ENCODE peak calls at places on chromosome 4, in seven cellular contexts. G is activated CD8-positive, alpha-beta memory T cell treated with anti-CD3 and anti-CD28 coated beads for 48 hours; O is HT1080; S is activated naive CD4-positive, alpha-beta T cell treated with anti-CD3 and anti-CD28 coated beads, Interleukin-2, amount 50 U/mL, for 72 hours; R is AG08396; J is lower lobe of right lung; H is pancreas. A is an unnamed sample.

GRCh38 chr4:176274441-176274840 is 5.4 kb upstream of the ASB5 start:
- DNase-seq in S (no peak), R (peak), H (no peak), G (no peak), J (no peak), O (peak), A (no peak)

GRCh38 chr4:136599890-136600289 is 932.4 kb downstream of the PCDH18 start:
- DNase-seq in H (no peak), J (no peak), G (no peak), R (no peak), O (peak), S (no peak), A (no peak)

GRCh38 chr4:156764145-156764544 is 207.5 kb downstream of the PDGFC start:
- DNase-seq in J (no peak), G (no peak), H (no peak), R (no peak), S (no peak), O (no peak), A (no peak)

GRCh38 chr4:176791591-176792347 is 953 bp downstream of the VEGFC start:
- DNase-seq in R (peak), J (peak), G (no peak), O (peak), H (no peak), S (no peak), A (no peak)

GRCh38 chr4:10461091-10461849 is 4.0 kb upstream of the ZNF518B start:
- DNase-seq in R (peak), H (no peak), O (peak), S (peak), G (peak), J (peak), A (peak)

GRCh38 chr4:113243312-113243711 is 193.9 kb downstream of the ANK2 start:
- DNase-seq in S (no peak), H (no peak), R (no peak), G (no peak), J (no peak), O (no peak), A (no peak)

GRCh38 chr4:29581469-29581868 is 1138.7 kb upstream of the PCDH7 start:
- DNase-seq in S (no peak), J (no peak), O (peak), H (no peak), G (no peak), R (no peak), A (no peak)

GRCh38 chr4:88759039-88759631 is 61.5 kb upstream of the NAP1L5 start:
- DNase-seq in H (no peak), J (no peak), R (no peak), O (no peak), G (no peak), S (no peak), A (no peak)

GRCh38 chr4:56653461-56654237 is 27.4 kb downstream of the HOPX start:
- DNase-seq in S (no peak), O (peak), H (no peak), R (no peak), J (no peak), G (no peak), A (peak)

GRCh38 chr4:25213327-25213979 is 20.4 kb upstream of the PI4K2B start:
- DNase-seq in G (no peak), R (no peak), H (no peak), S (no peak), J (no peak), O (peak), A (no peak)

GRCh38 chr4:173218411-173219125 is 50.0 kb downstream of the GALNT7 start:
- DNase-seq in O (peak), H (no peak), J (no peak), R (peak), S (no peak), G (no peak), A (no peak)

GRCh38 chr4:131650951-131651350 is 1498.1 kb upstream of the PCDH10 start:
- DNase-seq in S (no peak), R (no peak), O (no peak), G (no peak), H (no peak), J (no peak), A (no peak)

GRCh38 chr4:86129546-86129945 is 230.3 kb downstream of the MAPK10 start:
- DNase-seq in S (no peak), R (no peak), H (no peak), O (no peak), J (no peak), G (no peak), A (no peak)

GRCh38 chr4:162732871-162733270 is 433.8 kb downstream of the NAF1 start:
- DNase-seq in R (no peak), G (no peak), H (no peak), J (no peak), S (no peak), O (no peak), A (no peak)

GRCh38 chr4:93764647-93765246 is 63.8 kb upstream of the ATOH1 start:
- DNase-seq in S (no peak), J (no peak), G (no peak), H (no peak), R (peak), O (peak), A (peak)

GRCh38 chr4:113636877-113637276 is 124.7 kb downstream of the CAMK2D start:
- DNase-seq in S (no peak), J (no peak), G (no peak), H (no peak), O (peak), R (no peak), A (peak)